ENCODE peak calls at places on chromosomes 6 and 20, in six cellular contexts. M is stimulated activated naive CD4-positive, alpha-beta T cell treated with Interleukin-2 at 50 U/mL for 16 hours; V is tibial nerve; P is stimulated activated naive CD8-positive, alpha-beta T cell treated with anti-CD3 and anti-CD28 coated beads, Interleukin-15, amount 100 ng/mL, for 72 hours; W is pancreas; D is BJ. L is an unnamed sample.
A peak's percentile ranks its signal among the peaks of the same experiment; 100 is the strongest.

GRCh38 chr6:36318690-36319435 is 17.8 kb downstream of the BNIP5 start:
- DNase-seq in M (no peak), V (no peak), P (no peak), W (peak; percentile 46), D (no peak), L (no peak)

GRCh38 chr20:14777571-14777970 is 440.2 kb upstream of the FLRT3 start:
- DNase-seq in M (no peak), V (no peak), P (no peak), W (no peak), D (no peak), L (no peak)

GRCh38 chr6:143843689-143844405 is 709 bp downstream of the LTV1 start:
- DNase-seq in M (no peak), V (no peak), P (no peak), W (no peak), D (no peak), L (no peak)

GRCh38 chr20:57392130-57392445 is 892 bp downstream of the RBM38 start:
- DNase-seq in M (no peak), V (no peak), P (peak; percentile 37), W (no peak), D (no peak), L (no peak)

GRCh38 chr20:36591281-36591680 is 14.3 kb upstream of the RAB5IF start:
- DNase-seq in M (no peak), V (no peak), P (no peak), W (no peak), D (no peak), L (no peak)

GRCh38 chr6:106540907-106541306 is 88.4 kb downstream of the RTN4IP1 start:
- DNase-seq in M (no peak), V (no peak), P (no peak), W (no peak), D (no peak), L (no peak)

GRCh38 chr6:1797801-1798200 is 188.1 kb downstream of the FOXC1 start:
- DNase-seq in M (no peak), V (no peak), P (no peak), W (no peak), D (no peak), L (no peak)

GRCh38 chr6:114580882-114581281 is 238.1 kb upstream of the HS3ST5 start:
- DNase-seq in M (no peak), V (no peak), P (no peak), W (no peak), D (no peak), L (no peak)

GRCh38 chr20:9397928-9398327 is 116.5 kb upstream of the LAMP5 start:
- DNase-seq in M (no peak), V (no peak), P (no peak), W (no peak), D (no peak), L (no peak)

GRCh38 chr6:125357515-125358256 is 55.9 kb upstream of the HDDC2 start:
- DNase-seq in M (no peak), V (no peak), P (no peak), W (no peak), D (no peak), L (no peak)

GRCh38 chr6:149166324-149166723 is 151.2 kb upstream of the TAB2 start:
- DNase-seq in M (no peak), V (no peak), P (no peak), W (no peak), D (no peak), L (no peak)

GRCh38 chr6:134850906-134851305 is 99.0 kb downstream of the ALDH8A1 start:
- DNase-seq in M (no peak), V (no peak), P (no peak), W (no peak), D (no peak), L (no peak)

GRCh38 chr6:96520039-96520850 is 1.4 kb upstream of the UFL1 start:
- DNase-seq in M (no peak), V (no peak), P (no peak), W (peak; percentile 75), D (no peak), L (no peak)

GRCh38 chr20:45970646-45971424 is 1.2 kb downstream of the ZNF335 start:
- DNase-seq in M (peak; percentile 35), V (no peak), P (no peak), W (no peak), D (no peak), L (peak; percentile 75)

GRCh38 chr6:45830441-45831139 is 185.1 kb downstream of the CLIC5 start:
- DNase-seq in M (peak; percentile 16), V (no peak), P (peak; percentile 83), W (no peak), D (no peak), L (peak; percentile 63)

GRCh38 chr20:58753929-58754551 is 61.4 kb downstream of the NPEPL1 start:
- DNase-seq in M (no peak), V (no peak), P (no peak), W (no peak), D (no peak), L (no peak)

GRCh38 chr20:25082498-25082873 is 545 bp upstream of the VSX1 start:
- DNase-seq in M (no peak), V (no peak), P (no peak), W (no peak), D (no peak), L (no peak)

GRCh38 chr6:72424476-72424875 is 197.4 kb upstream of the KCNQ5 start:
- DNase-seq in M (no peak), V (no peak), P (no peak), W (no peak), D (no peak), L (no peak)

GRCh38 chr20:36179170-36179945 is 24.8 kb downstream of the EPB41L1 start:
- DNase-seq in M (no peak), V (no peak), P (no peak), W (no peak), D (no peak), L (no peak)